ENCODE peak calls at places on chromosomes 6 and 20, in nine cellular contexts. E, M, J, W, Y, D, R, A and S are unnamed samples.

GRCh38 chr20:36181934-36182603 is 27.5 kb downstream of the EPB41L1 start:
- DNase-seq in E (no peak), Y (no peak), J (no peak), W (no peak), R (no peak), D (peak; percentile 68), M (no peak), A (no peak), S (no peak)

GRCh38 chr6:49001856-49002255 is 461.2 kb downstream of the MMUT start:
- DNase-seq in D (peak; percentile 40), R (no peak), M (no peak), Y (no peak), A (no peak), J (no peak), W (no peak), E (no peak), S (no peak)

GRCh38 chr20:12847862-12848261 is 160.9 kb upstream of the SPTLC3 start:
- DNase-seq in R (no peak), A (no peak), M (no peak), Y (no peak), J (no peak), W (peak; percentile 48), E (no peak), D (peak; percentile 17), S (no peak)

GRCh38 chr6:141988954-141989705 is 143.6 kb upstream of the GJE1 start:
- DNase-seq in R (no peak), D (peak; percentile 78), M (peak; percentile 45), W (peak; percentile 66), Y (no peak), E (no peak), J (no peak), A (no peak), S (peak; percentile 21)

GRCh38 chr6:103820148-103820547 is 1039.6 kb downstream of the HACE1 start:
- DNase-seq in M (no peak), R (no peak), Y (no peak), J (no peak), A (no peak), D (no peak), W (no peak), E (no peak), S (no peak)

GRCh38 chr6:56757585-56757984 is 114.9 kb upstream of the DST start:
- DNase-seq in D (peak; percentile 78), E (no peak), M (no peak), Y (no peak), R (no peak), A (no peak), J (no peak), W (peak; percentile 67), S (no peak)

GRCh38 chr20:49344975-49345374 is 67.1 kb upstream of the ZNFX1 start:
- DNase-seq in D (peak; percentile 94), A (peak; percentile 75), Y (peak; percentile 53), M (peak; percentile 94), R (peak; percentile 82), E (no peak), J (peak; percentile 21), W (peak; percentile 79), S (no peak)

GRCh38 chr20:23156170-23156841 is 70.2 kb upstream of the CD93 start:
- DNase-seq in W (no peak), R (no peak), Y (no peak), J (no peak), M (peak; percentile 81), E (peak; percentile 89), D (peak; percentile 64), A (peak; percentile 79), S (no peak)

GRCh38 chr20:50193851-50194830 is 3.5 kb downstream of the CEBPB start:
- DNase-seq in R (no peak), M (peak; percentile 48), D (peak; percentile 48), E (no peak), Y (no peak), A (peak; percentile 56), J (no peak), W (no peak), S (no peak)

GRCh38 chr6:25089442-25089841 is 153.7 kb upstream of the RIPOR2 start:
- DNase-seq in D (peak; percentile 45), Y (no peak), R (no peak), J (no peak), M (no peak), A (no peak), E (no peak), W (no peak), S (no peak)

GRCh38 chr20:62899633-62900051 is 26.7 kb downstream of the DIDO1 start:
- DNase-seq in D (peak; percentile 26), A (no peak), W (peak; percentile 58), E (no peak), Y (no peak), M (no peak), R (no peak), J (no peak), S (no peak)

GRCh38 chr6:14951704-14952103 is 294.2 kb upstream of the JARID2 start:
- DNase-seq in A (no peak), W (no peak), R (no peak), M (no peak), J (no peak), Y (no peak), D (no peak), E (no peak), S (no peak)

GRCh38 chr6:83827050-83827449 is 26.1 kb upstream of the RIPPLY2 start:
- DNase-seq in A (no peak), R (no peak), Y (no peak), W (no peak), M (no peak), D (no peak), J (no peak), E (no peak), S (no peak)

GRCh38 chr6:44359973-44360372 is 17.5 kb downstream of the SPATS1 start:
- DNase-seq in R (no peak), A (no peak), J (no peak), M (no peak), Y (no peak), D (no peak), E (no peak), W (no peak), S (no peak)

GRCh38 chr20:37515876-37516275 is 5.2 kb upstream of the NNAT start:
- DNase-seq in E (no peak), A (no peak), R (no peak), M (no peak), W (no peak), J (no peak), Y (no peak), D (no peak), S (no peak)

GRCh38 chr6:80522556-80522955 is 416.1 kb downstream of the BCKDHB start:
- DNase-seq in D (no peak), Y (no peak), M (no peak), A (no peak), E (no peak), R (no peak), W (no peak), J (no peak), S (no peak)

GRCh38 chr6:118652051-118652699 is 784 bp upstream of the CEP85L start:
- DNase-seq in W (no peak), R (no peak), J (no peak), A (no peak), Y (no peak), M (no peak), D (no peak), E (no peak), S (no peak)

GRCh38 chr6:39490120-39490519 is 167.6 kb upstream of the KCNK16 start:
- DNase-seq in D (peak; percentile 40), A (no peak), R (no peak), Y (no peak), W (no peak), M (no peak), J (no peak), E (no peak), S (no peak)

DNA sequence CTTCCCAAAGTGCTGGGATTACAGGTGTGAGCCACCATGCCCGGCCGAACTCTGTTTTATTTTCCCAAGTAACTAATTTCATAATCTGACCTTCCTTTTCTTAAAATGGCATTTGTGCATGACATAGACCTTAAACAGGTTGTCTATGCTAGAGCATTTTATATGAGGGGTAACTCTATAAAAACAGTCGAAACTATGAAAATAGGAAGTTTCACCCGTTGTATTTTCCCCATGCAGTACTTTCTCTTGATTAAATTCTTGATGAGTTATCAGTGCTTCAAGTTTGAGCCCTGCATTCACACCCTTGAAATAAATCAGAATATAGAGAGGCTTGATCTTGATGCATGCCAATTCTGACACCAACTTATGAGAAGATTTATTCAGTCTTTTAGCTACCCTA is 11.7 kb downstream of the TBPL1 start:
- DNase-seq in Y (no peak), D (no peak), A (no peak), W (no peak), E (no peak), R (no peak), J (no peak), M (no peak), S (no peak)
- H3K27ac ChIP-seq in Y (no peak overlapping the region), D (no peak overlapping the region), A (no peak overlapping the region), W (no peak overlapping the region), E (no peak overlapping the region), R (no peak overlapping the region), J (no peak overlapping the region), M (no peak overlapping the region), S (no peak overlapping the region)

GRCh38 chr20:58899518-58899917 is 47.0 kb downstream of the GNAS start:
- DNase-seq in D (no peak), E (no peak), A (no peak), R (no peak), J (no peak), Y (no peak), M (no peak), W (no peak), S (no peak)
- H3K4me1 ChIP-seq in D (peaks cover 78% of the 10 kb centered on the region), E (peaks cover 86% of the 10 kb centered on the region), A (peaks cover 10% of the 10 kb centered on the region), R (peaks cover 71% of the 10 kb centered on the region), J (peaks cover 100% of the 10 kb centered on the region), Y (peaks cover 98% of the 10 kb centered on the region), M (peaks cover 7% of the 10 kb centered on the region), W (peaks cover 39% of the 10 kb centered on the region), S (peaks cover 33% of the 10 kb centered on the region)

DNA sequence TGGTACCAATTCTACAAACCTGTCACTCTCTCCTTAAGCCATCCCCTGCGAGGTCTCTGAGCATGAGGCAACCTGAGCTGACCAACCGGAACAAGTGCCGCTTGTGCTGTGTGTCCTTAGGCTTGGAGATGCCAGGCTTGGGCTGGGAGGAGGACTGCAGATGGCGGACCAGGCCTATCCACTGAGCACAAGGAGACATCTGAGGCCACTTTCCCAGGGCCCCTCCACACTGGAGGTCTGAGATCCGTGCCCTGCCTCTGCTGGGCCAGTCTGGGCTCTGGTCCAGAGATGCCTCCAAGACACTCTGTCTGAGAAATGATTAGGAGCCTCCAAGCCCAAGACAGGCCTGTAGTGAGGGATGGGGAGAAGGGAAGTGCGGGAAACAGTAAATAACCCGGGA is 3.0 kb upstream of the MLN start:
- DNase-seq in M (no peak), J (no peak), A (no peak), D (no peak), W (no peak), R (no peak), E (no peak), Y (no peak), S (no peak)
- H3K27me3 ChIP-seq in M (peaks cover 90% of the 10 kb centered on the region), J (no peaks in the 10 kb centered on the region), A (no peaks in the 10 kb centered on the region), D (no peaks in the 10 kb centered on the region), W (peaks cover 20% of the 10 kb centered on the region), R (peaks cover 47% of the 10 kb centered on the region), E (no peaks in the 10 kb centered on the region), Y (peaks cover 43% of the 10 kb centered on the region), S (peaks cover 5% of the 10 kb centered on the region)

DNA sequence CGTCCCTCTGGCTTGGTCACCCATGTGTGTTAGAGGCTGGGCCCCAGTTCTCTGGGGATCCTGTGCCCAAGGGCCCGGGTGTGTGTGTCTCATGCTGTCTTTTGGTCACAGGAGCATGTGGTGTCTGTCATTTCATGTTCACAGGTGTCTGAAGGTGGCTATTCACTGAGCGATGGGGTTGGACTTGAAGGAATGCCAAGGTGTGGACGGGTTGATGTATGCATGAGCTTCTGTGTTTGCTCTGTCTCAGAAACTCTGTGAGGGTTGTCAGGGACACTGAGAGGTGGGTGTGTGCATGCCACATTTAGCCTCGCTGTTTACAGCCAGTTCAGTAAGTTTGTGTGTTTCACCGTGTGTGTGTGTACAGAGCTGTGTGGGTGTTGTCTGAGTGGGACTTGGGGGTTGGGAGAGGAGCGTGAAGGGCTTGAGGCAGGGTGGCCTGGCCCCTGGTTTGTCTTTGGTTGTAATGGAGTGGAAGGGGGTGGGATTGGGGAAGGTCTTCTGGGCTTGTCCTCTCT is 1.2 kb downstream of the DDR1 start:
- DNase-seq in M (peak; percentile 82), E (no peak), A (no peak), R (no peak), D (no peak), W (peak; percentile 77), Y (no peak), J (no peak), S (no peak)
- H3K27ac ChIP-seq in M (peak overlapping the region; percentile 94), E (peak overlapping the region; percentile 95), A (no peak overlapping the region), R (peak overlapping the region; percentile 98), D (peak overlapping the region; percentile 94), W (peak overlapping the region; percentile 100), Y (peak overlapping the region; percentile 89), J (peak overlapping the region; percentile 91), S (no peak overlapping the region)